ENCODE peak calls at places on chromosomes 4 and X, in five cellular contexts. C, A, F, U and P are unnamed samples.

GRCh38 chr4:164212134-164212533 is 541.8 kb upstream of the SMIM31 start:
- DNase-seq in C (no peak), A (no peak), F (no peak), U (no peak), P (no peak)

GRCh38 chr4:1991087-1991486 is 17.7 kb downstream of the NELFA start:
- DNase-seq in C (peak; percentile 49), A (no peak), F (no peak), U (no peak), P (no peak)

GRCh38 chr4:3461515-3462291 is 1.4 kb upstream of the DOK7 start:
- DNase-seq in C (no peak), A (no peak), F (no peak), U (peak; percentile 85), P (no peak)

GRCh38 chr4:144171697-144172096 is 31.2 kb upstream of the GYPA start:
- DNase-seq in C (no peak), A (no peak), F (no peak), U (no peak), P (no peak)

GRCh38 chr4:6222761-6223292 is 22.5 kb upstream of the JAKMIP1 start:
- DNase-seq in C (no peak), A (no peak), F (no peak), U (no peak), P (no peak)

GRCh38 chr4:168600796-168601583 is 104.1 kb downstream of the PALLD start:
- DNase-seq in C (no peak), A (no peak), F (no peak), U (no peak), P (no peak)

GRCh38 chr4:6267573-6267972 is 2.1 kb upstream of the WFS1 start:
- DNase-seq in C (no peak), A (no peak), F (no peak), U (no peak), P (no peak)

GRCh38 chrX:2406891-2407518 is 93.8 kb downstream of the DHRSX start:
- DNase-seq in C (no peak), A (no peak), F (no peak), U (no peak), P (no peak)

GRCh38 chr4:44210750-44211149 is 237.9 kb downstream of the KCTD8 start:
- DNase-seq in C (no peak), A (no peak), F (no peak), U (no peak), P (no peak)

GRCh38 chr4:83255584-83255983 is 29.0 kb downstream of the COQ2 start:
- DNase-seq in C (no peak), A (peak; percentile 83), F (no peak), U (no peak), P (no peak)

GRCh38 chr4:101944649-101945048 is 154.1 kb downstream of the BANK1 start:
- DNase-seq in C (no peak), A (no peak), F (no peak), U (no peak), P (no peak)

GRCh38 chrX:40465735-40466551 is 114.8 kb upstream of the ATP6AP2 start:
- DNase-seq in C (no peak), A (no peak), F (no peak), U (peak; percentile 45), P (no peak)

GRCh38 chrX:72569786-72570185 is 2.9 kb downstream of the HDAC8 start:
- DNase-seq in C (no peak), A (peak; percentile 32), F (no peak), U (no peak), P (no peak)

GRCh38 chr4:88033309-88033708 is 25.9 kb downstream of the PKD2 start:
- DNase-seq in C (no peak), A (no peak), F (no peak), U (no peak), P (no peak)

GRCh38 chrX:132270699-132271098 is 51.5 kb upstream of the RAP2C start:
- DNase-seq in C (no peak), A (peak; percentile 58), F (no peak), U (no peak), P (no peak)

GRCh38 chr4:140637836-140638235 is 69.1 kb upstream of the UCP1 start:
- DNase-seq in C (no peak), A (no peak), F (no peak), U (no peak), P (no peak)

GRCh38 chr4:1376841-1377605 is 29.2 kb downstream of the NKX1-1 start:
- DNase-seq in C (no peak), A (no peak), F (no peak), U (peak; percentile 38), P (no peak)

GRCh38 chr4:152310223-152310622 is 225.7 kb downstream of the FBXW7 start:
- DNase-seq in C (no peak), A (peak; percentile 59), F (no peak), U (no peak), P (peak; percentile 39)